ENCODE peak calls at places on chromosome 7, in five cellular contexts. Z, D, N, M and R are unnamed samples.

GRCh38 chr7:120486164-120486563 is 213.2 kb downstream of the KCND2 start:
- DNase-seq in Z (no peak), D (no peak), N (no peak), M (no peak), R (no peak)

GRCh38 chr7:139746652-139747051 is 31.1 kb downstream of the HIPK2 start:
- DNase-seq in Z (no peak), D (no peak), N (no peak), M (no peak), R (no peak)

GRCh38 chr7:101173752-101174244 is 6.3 kb downstream of the NAT16 start:
- DNase-seq in Z (peak), D (no peak), N (peak), M (peak), R (peak)

GRCh38 chr7:74561898-74562613 is 95.5 kb upstream of the GTF2I start:
- DNase-seq in Z (no peak), D (no peak), N (no peak), M (no peak), R (no peak)

GRCh38 chr7:102331536-102332275 is 24.5 kb downstream of the SPDYE6 start:
- DNase-seq in Z (no peak), D (no peak), N (no peak), M (no peak), R (no peak)

GRCh38 chr7:98994046-98994944 is 116.0 kb downstream of the TRRAP start:
- DNase-seq in Z (no peak), D (no peak), N (no peak), M (no peak), R (no peak)

GRCh38 chr7:144086730-144087129 is 652 bp downstream of the OR2A12 start:
- DNase-seq in Z (no peak), D (no peak), N (no peak), M (no peak), R (no peak)

GRCh38 chr7:74183653-74184450 is 9.7 kb downstream of the EIF4H start:
- DNase-seq in Z (peak), D (peak), N (no peak), M (no peak), R (peak)

GRCh38 chr7:116949941-116950801 is 3.1 kb upstream of the ST7 start:
- DNase-seq in Z (peak), D (no peak), N (no peak), M (no peak), R (peak)

GRCh38 chr7:2037805-2038635 is 194.7 kb downstream of the MAD1L1 start:
- DNase-seq in Z (no peak), D (no peak), N (peak), M (no peak), R (peak)

GRCh38 chr7:43240565-43240964 is 128.1 kb downstream of the HECW1 start:
- DNase-seq in Z (no peak), D (no peak), N (no peak), M (no peak), R (no peak)

GRCh38 chr7:1104514-1105179 is 16.7 kb downstream of the GPER1 start:
- DNase-seq in Z (no peak), D (no peak), N (no peak), M (no peak), R (no peak)

GRCh38 chr7:38306914-38307313 is 33.5 kb upstream of the TARP start:
- DNase-seq in Z (peak), D (no peak), N (no peak), M (no peak), R (no peak)

GRCh38 chr7:109890622-109891021 is 1200.3 kb upstream of the LRRN3 start:
- DNase-seq in Z (no peak), D (no peak), N (no peak), M (no peak), R (no peak)

GRCh38 chr7:67006966-67007365 is 10.3 kb downstream of the TYW1 start:
- DNase-seq in Z (no peak), D (no peak), N (no peak), M (no peak), R (peak)

GRCh38 chr7:113784317-113784716 is 134.5 kb downstream of the PPP1R3A start:
- DNase-seq in Z (peak), D (no peak), N (no peak), M (no peak), R (no peak)

GRCh38 chr7:22377690-22378089 is 20.7 kb upstream of the RAPGEF5 start:
- DNase-seq in Z (no peak), D (no peak), N (no peak), M (no peak), R (no peak)

GRCh38 chr7:56115852-56116538 is at the start of gene NUPR2:
- DNase-seq in Z (no peak), D (no peak), N (peak), M (no peak), R (no peak)

GRCh38 chr7:76257973-76258372 is 44.5 kb upstream of the HSPB1 start:
- DNase-seq in Z (peak), D (peak), N (no peak), M (no peak), R (no peak)

GRCh38 chr7:46571996-46572395 is 650.9 kb upstream of the IGFBP3 start:
- DNase-seq in Z (no peak), D (no peak), N (no peak), M (no peak), R (no peak)

GRCh38 chr7:16708980-16709379 is 44.6 kb upstream of the TSPAN13 start:
- DNase-seq in Z (peak), D (no peak), N (no peak), M (peak), R (peak)

GRCh38 chr7:26900283-26900682 is 35.9 kb upstream of the SKAP2 start:
- DNase-seq in Z (no peak), D (no peak), N (no peak), M (no peak), R (no peak)

GRCh38 chr7:74141705-74142104 is 32.5 kb upstream of the EIF4H start:
- DNase-seq in Z (peak), D (no peak), N (no peak), M (no peak), R (no peak)

GRCh38 chr7:22420973-22421635 is 64.2 kb upstream of the RAPGEF5 start:
- DNase-seq in Z (no peak), D (no peak), N (no peak), M (no peak), R (no peak)

GRCh38 chr7:55964261-55964801 is at the start of gene NIPSNAP2:
- DNase-seq in Z (peak), D (no peak), N (peak), M (peak), R (peak)

GRCh38 chr7:146956853-146957252 is 840.3 kb downstream of the CNTNAP2 start:
- DNase-seq in Z (no peak), D (no peak), N (no peak), M (no peak), R (no peak)

GRCh38 chr7:101677421-101678137 is 48.5 kb upstream of the MYL10 start:
- DNase-seq in Z (peak), D (no peak), N (no peak), M (peak), R (no peak)

GRCh38 chr7:131157530-131158243 is 170.0 kb upstream of the MKLN1 start:
- DNase-seq in Z (no peak), D (no peak), N (no peak), M (no peak), R (no peak)

GRCh38 chr7:114087674-114088539 is 169.1 kb upstream of the PPP1R3A start:
- DNase-seq in Z (no peak), D (no peak), N (no peak), M (no peak), R (no peak)

GRCh38 chr7:63925626-63926460 is 72.8 kb upstream of the ZNF722 start:
- DNase-seq in Z (peak), D (no peak), N (peak), M (no peak), R (no peak)

GRCh38 chr7:55361560-55361959 is 3.6 kb upstream of the LANCL2 start:
- DNase-seq in Z (no peak), D (no peak), N (no peak), M (no peak), R (no peak)

GRCh38 chr7:97145068-97145467 is 27.6 kb downstream of the SDHAF3 start:
- DNase-seq in Z (peak), D (peak), N (no peak), M (no peak), R (peak)

GRCh38 chr7:945556-946255 is 8.8 kb downstream of the ADAP1 start:
- DNase-seq in Z (no peak), D (no peak), N (peak), M (no peak), R (no peak)

GRCh38 chr7:99393363-99394187 is 14.8 kb downstream of the PDAP1 start:
- DNase-seq in Z (no peak), D (no peak), N (peak), M (no peak), R (no peak)

GRCh38 chr7:37448637-37449331 is at the start of gene ELMO1:
- DNase-seq in Z (peak), D (peak), N (peak), M (no peak), R (peak)

GRCh38 chr7:50467817-50468610 is 17.9 kb upstream of the FIGNL1 start:
- DNase-seq in Z (peak), D (peak), N (peak), M (peak), R (peak)

GRCh38 chr7:2609001-2609411 is 22.8 kb upstream of the TTYH3 start:
- DNase-seq in Z (peak), D (peak), N (no peak), M (peak), R (peak)

GRCh38 chr7:27947581-27948278 is 207.8 kb downstream of the TAX1BP1 start:
- DNase-seq in Z (no peak), D (no peak), N (no peak), M (peak), R (no peak)

GRCh38 chr7:127650842-127651555 is 995 bp upstream of the SND1 start:
- DNase-seq in Z (peak), D (no peak), N (no peak), M (no peak), R (no peak)
- TF ChIP-seq POLR2A in Z (no peak), D (no peak), N (no peak), M (no peak), R (no peak)

DNA sequence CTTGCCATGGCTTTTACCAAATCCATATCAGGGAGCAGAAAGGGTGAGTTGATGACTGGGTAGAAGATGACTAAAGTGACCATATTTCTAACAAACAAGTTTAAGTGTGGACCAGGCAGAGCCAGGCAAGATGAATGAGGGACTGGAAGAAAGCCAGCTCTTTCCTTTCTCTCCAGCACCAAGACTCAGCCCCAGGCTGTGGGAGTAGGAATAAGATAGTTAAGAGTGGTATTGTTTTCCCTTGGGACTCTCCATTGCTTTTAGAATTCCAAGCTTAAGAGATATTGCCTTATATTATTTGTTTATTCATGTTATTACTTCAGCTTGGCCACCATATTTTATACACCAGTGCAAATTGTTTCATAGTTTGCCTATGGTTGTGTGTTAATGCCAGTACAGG is 28.8 kb upstream of the TSPAN33 start:
- DNase-seq in Z (no peak), D (no peak), N (no peak), M (no peak), R (no peak)
- TF ChIP-seq POLR2A in Z (no peak), D (no peak), N (no peak), M (no peak), R (no peak)

GRCh38 chr7:23473848-23474097 is 3.5 kb upstream of the IGF2BP3 start:
- DNase-seq in Z (peak), D (peak), N (no peak), M (peak), R (no peak)

GRCh38 chr7:23472556-23472955 is 2.3 kb upstream of the IGF2BP3 start:
- DNase-seq in Z (no peak), D (no peak), N (no peak), M (no peak), R (no peak)

GRCh38 chr7:23474098-23474828 is 4.0 kb upstream of the IGF2BP3 start:
- DNase-seq in Z (peak), D (peak), N (peak), M (peak), R (peak)

GRCh38 chr7:23472046-23472445 is 1.8 kb upstream of the IGF2BP3 start:
- DNase-seq in Z (peak), D (no peak), N (no peak), M (no peak), R (peak)

GRCh38 chr7:23472974-23473847 is 2.9 kb upstream of the IGF2BP3 start:
- DNase-seq in Z (peak), D (peak), N (no peak), M (peak), R (peak)
- TF ChIP-seq POLR2A in Z (no peak), D (no peak), N (no peak), M (no peak), R (no peak)

GRCh38 chr7:45098983-45099839 is 10.4 kb upstream of the NACAD start:
- DNase-seq in Z (no peak), D (no peak), N (no peak), M (no peak), R (no peak)
- TF ChIP-seq POLR2A in Z (no peak), D (no peak), N (no peak), M (no peak), R (no peak)

DNA sequence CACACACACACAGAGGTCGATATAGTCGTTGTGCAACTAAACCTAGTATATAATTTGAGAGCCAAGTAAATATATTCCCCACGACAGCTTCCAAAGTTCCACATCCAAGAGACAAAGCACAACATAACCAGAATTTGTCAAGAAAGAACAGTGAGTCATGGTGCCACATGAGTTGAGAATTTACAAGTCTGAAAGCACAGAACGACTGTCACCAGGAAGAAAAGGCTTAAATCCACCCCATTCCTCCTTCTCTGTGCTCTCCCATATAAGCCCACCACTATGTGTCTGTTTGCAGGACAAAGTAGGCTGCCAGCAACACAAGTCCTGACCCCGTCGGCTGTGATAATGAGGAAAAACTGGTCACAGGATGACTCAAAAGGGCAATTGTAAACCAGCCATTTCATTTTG is 32.8 kb downstream of the GSAP start:
- DNase-seq in Z (no peak), D (peak), N (no peak), M (no peak), R (no peak)
- TF ChIP-seq POLR2A in Z (no peak), D (no peak), N (no peak), M (no peak), R (no peak)